ENCODE peak calls at places on chromosome 17, in eight cellular contexts. F, G, Z, X, V, U, D and B are unnamed samples.

GRCh38 chr17:13492351-13493122 is 109.2 kb downstream of the HS3ST3A1 start:
- DNase-seq in F (no peak), G (no peak), Z (no peak), X (no peak), V (no peak), U (no peak), D (no peak), B (no peak)

GRCh38 chr17:56880571-56880970 is 33.3 kb downstream of the TRIM25 start:
- DNase-seq in F (no peak), G (no peak), Z (no peak), X (no peak), V (no peak), U (no peak), D (no peak), B (no peak)

GRCh38 chr17:81123052-81124048 is 42.0 kb upstream of the PVALEF start:
- DNase-seq in F (no peak), G (no peak), Z (no peak), X (no peak), V (no peak), U (no peak), D (no peak), B (no peak)

GRCh38 chr17:42296012-42296411 is 7.7 kb downstream of the STAT5A start:
- DNase-seq in F (no peak), G (no peak), Z (no peak), X (no peak), V (no peak), U (no peak), D (no peak), B (no peak)

GRCh38 chr17:63675607-63676539 is 24.1 kb downstream of the LIMD2 start:
- DNase-seq in F (peak), G (peak), Z (no peak), X (no peak), V (peak), U (peak), D (peak), B (peak)

GRCh38 chr17:48294193-48294909 is 135.7 kb downstream of the SKAP1 start:
- DNase-seq in F (no peak), G (no peak), Z (no peak), X (no peak), V (no peak), U (no peak), D (no peak), B (no peak)

GRCh38 chr17:40371261-40371929 is 6.9 kb upstream of the GJD3 start:
- DNase-seq in F (no peak), G (no peak), Z (no peak), X (no peak), V (no peak), U (no peak), D (no peak), B (no peak)

GRCh38 chr17:17859909-17860760 is 23.3 kb upstream of the SREBF1 start:
- DNase-seq in F (peak), G (peak), Z (peak), X (peak), V (peak), U (no peak), D (peak), B (peak)

GRCh38 chr17:16923904-16924700 is 47.8 kb downstream of the TNFRSF13B start:
- DNase-seq in F (no peak), G (no peak), Z (no peak), X (no peak), V (no peak), U (no peak), D (no peak), B (no peak)

GRCh38 chr17:9529033-9529748 is 46.4 kb downstream of the STX8 start:
- DNase-seq in F (no peak), G (no peak), Z (no peak), X (no peak), V (peak), U (peak), D (no peak), B (no peak)

GRCh38 chr17:55661359-55661758 is 61.3 kb downstream of the TMEM100 start:
- DNase-seq in F (no peak), G (no peak), Z (no peak), X (no peak), V (no peak), U (no peak), D (no peak), B (no peak)

GRCh38 chr17:29379084-29379811 is 10.9 kb upstream of the TAOK1 start:
- DNase-seq in F (no peak), G (no peak), Z (no peak), X (no peak), V (no peak), U (no peak), D (no peak), B (no peak)

GRCh38 chr17:31803494-31804213 is 55.4 kb downstream of the COPRS start:
- DNase-seq in F (no peak), G (no peak), Z (no peak), X (no peak), V (peak), U (no peak), D (no peak), B (no peak)

GRCh38 chr17:44466339-44466738 is 36.9 kb downstream of the GPATCH8 start:
- DNase-seq in F (no peak), G (no peak), Z (no peak), X (no peak), V (no peak), U (no peak), D (no peak), B (no peak)

GRCh38 chr17:66720567-66720966 is 114.3 kb upstream of the CACNG5 start:
- DNase-seq in F (no peak), G (no peak), Z (no peak), X (no peak), V (no peak), U (no peak), D (no peak), B (no peak)

GRCh38 chr17:9020824-9021157 is 519 bp upstream of the NTN1 start:
- DNase-seq in F (no peak), G (no peak), Z (no peak), X (no peak), V (no peak), U (no peak), D (no peak), B (no peak)

GRCh38 chr17:9408381-9408780 is 167.2 kb downstream of the STX8 start:
- DNase-seq in F (peak), G (no peak), Z (no peak), X (no peak), V (peak), U (peak), D (no peak), B (no peak)

GRCh38 chr17:18888766-18889290 is 30.9 kb downstream of the PRPSAP2 start:
- DNase-seq in F (no peak), G (no peak), Z (no peak), X (no peak), V (no peak), U (no peak), D (no peak), B (no peak)

GRCh38 chr17:62101090-62101489 is 36.0 kb upstream of the MED13 start:
- DNase-seq in F (no peak), G (no peak), Z (no peak), X (no peak), V (no peak), U (no peak), D (no peak), B (no peak)

GRCh38 chr17:6491071-6491700 is 46.9 kb downstream of the PIMREG start:
- DNase-seq in F (no peak), G (no peak), Z (no peak), X (no peak), V (no peak), U (no peak), D (no peak), B (no peak)

GRCh38 chr17:31598921-31599571 is 207.6 kb downstream of the RAB11FIP4 start:
- DNase-seq in F (no peak), G (no peak), Z (no peak), X (no peak), V (no peak), U (no peak), D (no peak), B (no peak)

GRCh38 chr17:71183083-71183697 is 937.6 kb upstream of the SOX9 start:
- DNase-seq in F (no peak), G (no peak), Z (no peak), X (no peak), V (no peak), U (no peak), D (no peak), B (no peak)

GRCh38 chr17:70161519-70161918 is 7.8 kb upstream of the KCNJ2 start:
- DNase-seq in F (no peak), G (no peak), Z (no peak), X (no peak), V (no peak), U (no peak), D (no peak), B (no peak)

GRCh38 chr17:8611135-8611534 is 19.4 kb downstream of the MYH10 start:
- DNase-seq in F (peak), G (no peak), Z (no peak), X (no peak), V (no peak), U (no peak), D (no peak), B (no peak)

GRCh38 chr17:6548578-6549330 is 7.6 kb downstream of the PITPNM3 start:
- DNase-seq in F (no peak), G (no peak), Z (no peak), X (no peak), V (no peak), U (no peak), D (no peak), B (no peak)

GRCh38 chr17:79368521-79368920 is 242.3 kb downstream of the RBFOX3 start:
- DNase-seq in F (no peak), G (no peak), Z (no peak), X (no peak), V (no peak), U (no peak), D (no peak), B (no peak)